ENCODE peak calls at places on chromosomes 12 and 14, in nine cellular contexts. J is right atrium auricular region; Z is fibroblast of pulmonary artery; L is breast epithelium; C is activated CD8-positive, alpha-beta T cell treated with anti-CD3 and anti-CD28 coated beads for 36 hours; S is GM06990; A is WTC11; N is natural killer cell; R is HCT116. M is an unnamed sample.

GRCh38 chr12:8065991-8066594 is at the start of gene C3AR1:
- DNase-seq in J (no peak), Z (peak; percentile 72), L (no peak), C (peak; percentile 46), S (no peak), A (no peak), N (no peak), R (no peak), M (peak; percentile 57)

GRCh38 chr12:95989504-95990123 is 6.5 kb downstream of the HAL start:
- DNase-seq in J (no peak), Z (no peak), L (no peak), C (no peak), S (no peak), A (no peak), N (no peak), R (no peak), M (no peak)

GRCh38 chr14:104117341-104118005 is 20.9 kb upstream of the KIF26A start:
- DNase-seq in J (no peak), Z (no peak), L (peak; percentile 51), C (peak; percentile 1), S (no peak), A (peak; percentile 28), N (no peak), R (no peak), M (no peak)

GRCh38 chr14:58171090-58171489 is 19.1 kb upstream of the ARMH4 start:
- DNase-seq in J (peak; percentile 83), Z (peak; percentile 83), L (peak; percentile 78), C (peak; percentile 54), S (no peak), A (peak; percentile 92), N (no peak), R (peak; percentile 83), M (peak; percentile 65)

GRCh38 chr14:101593411-101594181 is 32.3 kb downstream of the DIO3 start:
- DNase-seq in J (no peak), Z (no peak), L (no peak), C (no peak), S (no peak), A (no peak), N (no peak), R (no peak), M (no peak)

GRCh38 chr12:104930388-104931326 is 27.4 kb downstream of the SLC41A2 start:
- DNase-seq in J (no peak), Z (peak; percentile 45), L (no peak), C (peak; percentile 67), S (peak; percentile 69), A (no peak), N (no peak), R (no peak), M (peak; percentile 53)

GRCh38 chr12:76117751-76118150 is 33.3 kb upstream of the NAP1L1 start:
- DNase-seq in J (no peak), Z (no peak), L (no peak), C (no peak), S (no peak), A (no peak), N (no peak), R (no peak), M (no peak)

GRCh38 chr12:131990066-131990979 is 40.6 kb downstream of the EP400 start:
- DNase-seq in J (no peak), Z (no peak), L (no peak), C (no peak), S (no peak), A (peak; percentile 55), N (no peak), R (no peak), M (no peak)

GRCh38 chr12:6538420-6539275 is 4.3 kb downstream of the GAPDH start:
- DNase-seq in J (no peak), Z (no peak), L (no peak), C (peak; percentile 45), S (peak; percentile 57), A (no peak), N (no peak), R (no peak), M (no peak)

GRCh38 chr12:131065801-131066200 is 112.1 kb downstream of the ADGRD1 start:
- DNase-seq in J (no peak), Z (no peak), L (no peak), C (no peak), S (no peak), A (no peak), N (no peak), R (no peak), M (no peak)

GRCh38 chr12:19273482-19274330 is 144.2 kb downstream of the PLEKHA5 start:
- DNase-seq in J (peak; percentile 85), Z (peak; percentile 97), L (peak; percentile 56), C (peak; percentile 83), S (no peak), A (no peak), N (no peak), R (peak; percentile 82), M (no peak)

GRCh38 chr12:13986031-13986430 is 4.6 kb upstream of the GRIN2B start:
- DNase-seq in J (no peak), Z (no peak), L (no peak), C (no peak), S (no peak), A (no peak), N (no peak), R (peak; percentile 69), M (no peak)

GRCh38 chr12:13981296-13981962 is at the start of gene GRIN2B:
- DNase-seq in J (no peak), Z (no peak), L (no peak), C (peak; percentile 9), S (peak; percentile 8), A (peak; percentile 58), N (no peak), R (peak; percentile 2), M (no peak)

GRCh38 chr12:13980548-13981295 is 680 bp downstream of the GRIN2B start:
- DNase-seq in J (no peak), Z (no peak), L (no peak), C (peak; percentile 2), S (peak; percentile 8), A (peak; percentile 44), N (no peak), R (no peak), M (no peak)

GRCh38 chr12:13976880-13977279 is 4.5 kb downstream of the GRIN2B start:
- DNase-seq in J (no peak), Z (no peak), L (no peak), C (no peak), S (no peak), A (no peak), N (no peak), R (no peak), M (no peak)

GRCh38 chr12:13982010-13982409 is 608 bp upstream of the GRIN2B start:
- DNase-seq in J (no peak), Z (no peak), L (no peak), C (peak; percentile 13), S (peak; percentile 30), A (peak; percentile 92), N (no peak), R (peak; percentile 15), M (no peak)
- TF ChIP-seq CTCF in J (peak; percentile 44), Z (no peak), L (no peak), C (peak; percentile 33), S (peak; percentile 31), A (peak; percentile 88), N (no peak), R (peak; percentile 80), M (no peak)

DNA sequence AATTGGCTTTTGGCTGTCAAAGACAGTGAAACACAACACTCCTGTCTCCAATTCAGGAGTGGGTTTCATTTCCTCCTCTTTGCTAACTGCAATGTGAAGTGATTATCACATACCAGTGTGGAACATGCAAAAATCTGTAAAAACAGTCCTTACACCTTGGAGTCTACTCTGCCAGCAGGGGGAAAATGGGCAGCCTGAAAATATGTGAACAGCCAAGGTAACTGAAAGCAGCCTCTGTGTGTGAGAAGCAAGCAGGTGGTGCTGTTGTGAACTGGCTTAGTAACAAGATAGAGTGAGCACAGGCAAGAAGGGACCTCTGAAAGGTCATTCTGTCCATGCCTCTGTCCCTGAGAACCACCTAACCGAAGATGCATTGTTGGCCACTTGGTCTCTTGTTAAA is 6.0 kb downstream of the PRMT8 start:
- DNase-seq in J (no peak), Z (no peak), L (no peak), C (peak; percentile 6), S (no peak), A (no peak), N (no peak), R (peak; percentile 16), M (no peak)
- TF ChIP-seq CTCF in J (peak; percentile 34), Z (no peak), L (no peak), C (no peak), S (peak; percentile 21), A (no peak), N (no peak), R (peak; percentile 46), M (no peak)

DNA sequence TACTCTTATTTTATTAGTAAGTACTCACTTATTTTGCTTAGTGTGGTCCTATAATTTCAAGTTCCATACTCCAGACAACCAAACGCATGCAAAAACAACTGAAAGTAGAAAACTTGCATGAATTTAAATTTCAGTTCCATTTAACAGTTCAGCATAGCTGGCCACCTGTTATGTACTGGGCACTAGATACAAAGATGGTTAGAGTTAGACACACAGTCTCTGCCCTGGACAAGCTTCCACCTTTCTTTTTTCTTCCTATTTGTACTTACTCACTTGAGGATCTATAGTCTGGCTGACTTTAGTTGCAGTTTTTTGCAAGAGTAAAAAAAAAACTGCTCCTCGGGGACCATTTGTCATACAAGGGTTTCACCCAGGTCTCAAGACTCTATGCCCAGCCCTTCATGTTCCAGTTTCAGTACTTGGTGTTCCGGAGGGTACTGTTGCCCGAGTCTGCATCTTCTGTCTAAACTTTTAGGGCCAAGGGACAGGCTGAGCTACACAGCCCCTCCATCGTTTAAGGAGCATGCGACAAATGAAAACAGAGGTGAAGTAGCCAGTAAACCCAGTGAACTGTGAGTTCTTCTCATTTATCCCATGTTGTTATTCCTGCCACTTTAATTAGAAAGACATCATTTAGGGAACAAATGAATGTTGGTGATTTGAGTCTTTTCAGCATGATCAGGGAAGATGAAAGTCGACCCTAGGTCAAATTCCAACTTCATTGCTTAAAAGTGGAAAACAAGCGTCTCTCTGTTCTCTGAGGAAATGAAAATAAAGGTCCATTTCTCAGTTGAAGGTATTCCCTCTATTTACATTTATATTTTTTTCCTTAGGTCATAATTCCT is 22.4 kb downstream of the RPGRIP1 start:
- DNase-seq in J (no peak), Z (no peak), L (no peak), C (no peak), S (no peak), A (no peak), N (no peak), R (no peak), M (no peak)
- TF ChIP-seq CTCF in J (no peak), Z (no peak), L (no peak), C (no peak), S (no peak), A (no peak), N (no peak), R (no peak), M (no peak)

DNA sequence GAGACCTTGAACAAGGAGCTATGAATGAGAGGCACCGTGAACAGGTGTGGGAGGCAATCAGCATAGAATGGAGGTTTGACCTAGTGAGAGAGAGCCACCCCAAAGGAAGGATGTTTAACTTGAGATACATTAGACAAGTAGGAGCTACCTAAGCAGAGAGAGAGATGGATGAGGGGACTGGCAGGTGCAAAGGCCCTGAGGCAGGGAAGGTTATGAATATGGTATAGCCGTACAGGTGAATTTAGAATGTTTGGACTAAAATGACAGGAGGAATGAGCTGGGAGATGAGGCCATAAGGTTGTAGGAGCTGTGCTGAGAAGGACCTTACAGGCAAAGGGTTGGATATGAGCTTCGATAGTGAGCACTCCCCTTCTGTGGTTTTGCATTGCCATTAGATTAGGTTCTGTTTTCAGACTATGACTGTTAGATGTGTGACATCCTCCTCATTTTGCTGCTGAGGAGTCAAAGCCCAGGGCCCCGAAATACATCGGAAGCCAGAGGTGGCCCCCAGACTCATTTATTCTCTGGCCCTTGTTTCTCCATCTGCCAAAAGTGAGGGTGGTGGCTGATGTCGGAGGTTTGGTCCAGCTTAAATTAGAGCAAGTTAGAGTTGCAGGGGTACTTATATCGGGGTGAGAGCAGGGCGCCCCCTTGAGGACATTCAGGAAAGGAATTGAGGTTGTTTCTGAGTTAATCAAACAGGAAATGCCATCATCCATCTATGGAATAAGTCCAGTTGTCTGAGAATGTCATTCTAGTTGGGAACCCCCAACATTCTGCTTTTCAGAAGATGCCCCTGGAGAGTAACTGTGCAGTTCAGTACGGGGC is 29.4 kb downstream of the SLC24A4 start:
- DNase-seq in J (no peak), Z (peak; percentile 13), L (no peak), C (peak; percentile 77), S (no peak), A (peak; percentile 67), N (no peak), R (peak; percentile 40), M (peak; percentile 48)
- TF ChIP-seq CTCF in J (no peak), Z (peak; percentile 14), L (no peak), C (peak; percentile 66), S (peak; percentile 61), A (peak; percentile 70), N (no peak), R (peak; percentile 89), M (peak; percentile 33)

M was measured in GM10248.